ENCODE peak calls at places on chromosomes 5 and 9, in ten cellular contexts. X is psoas muscle, J is GM23338, C is breast epithelium, A is heart left ventricle, B is transverse colon, L is colonic mucosa, G is right lobe of liver, S is tibial artery, E is mammary epithelial cell. F is an unnamed sample.

GRCh38 chr5:195401-196160 is 4.3 kb downstream of the LRRC14B start:
- DNase-seq in A (no peak), G (no peak), S (peak; percentile 13), C (no peak), B (no peak), L (no peak), X (no peak), J (peak; percentile 45), E (no peak), F (no peak)

GRCh38 chr5:181041043-181041442 is 977 bp downstream of the BTNL9 start:
- DNase-seq in J (no peak), L (no peak), A (no peak), X (no peak), S (no peak), E (no peak), B (no peak), C (no peak), G (no peak), F (no peak)

GRCh38 chr9:126534431-126535186 is 79.1 kb upstream of the LMX1B start:
- DNase-seq in B (no peak), X (no peak), J (peak; percentile 71), L (no peak), E (no peak), C (no peak), G (no peak), S (no peak), A (no peak), F (no peak)

GRCh38 chr9:126329476-126330275 is 3.0 kb downstream of the MVB12B start:
- DNase-seq in L (no peak), A (no peak), X (peak; percentile 72), G (no peak), S (no peak), C (no peak), E (peak; percentile 32), B (peak; percentile 27), J (no peak), F (no peak)

GRCh38 chr9:103287361-103287760 is 292.2 kb downstream of the CYLC2 start:
- DNase-seq in B (no peak), S (no peak), A (no peak), J (no peak), C (no peak), G (no peak), X (no peak), E (no peak), L (no peak), F (no peak)

GRCh38 chr5:80937591-80937990 is 22.6 kb upstream of the RASGRF2 start:
- DNase-seq in A (no peak), S (no peak), J (no peak), L (no peak), C (no peak), E (no peak), G (no peak), B (no peak), X (no peak), F (peak; percentile 87)

GRCh38 chr9:99192786-99193465 is 28.8 kb downstream of the ALG2 start:
- DNase-seq in A (no peak), G (no peak), B (no peak), L (no peak), X (no peak), C (no peak), E (no peak), S (no peak), J (peak; percentile 55), F (peak; percentile 35)

GRCh38 chr9:34190996-34191892 is 12.4 kb downstream of the UBAP1 start:
- DNase-seq in C (no peak), S (no peak), B (no peak), L (no peak), J (peak; percentile 55), A (no peak), G (no peak), E (no peak), X (no peak), F (peak; percentile 65)

GRCh38 chr9:124805186-124805585 is 28.3 kb downstream of the OLFML2A start:
- DNase-seq in S (no peak), X (no peak), E (no peak), L (no peak), B (no peak), J (no peak), G (no peak), C (no peak), A (no peak), F (peak; percentile 18)

GRCh38 chr5:179238628-179238970 is 106.7 kb downstream of the ADAMTS2 start:
- DNase-seq in E (no peak), S (no peak), C (no peak), L (no peak), G (no peak), X (no peak), B (no peak), J (no peak), A (no peak), F (no peak)

GRCh38 chr5:10556893-10557746 is 6.8 kb upstream of the ANKRD33B start:
- DNase-seq in S (no peak), L (no peak), A (no peak), B (no peak), X (no peak), E (no peak), C (no peak), J (no peak), G (no peak), F (no peak)

GRCh38 chr5:10557747-10558295 is 6.0 kb upstream of the ANKRD33B start:
- DNase-seq in A (no peak), L (no peak), S (no peak), G (no peak), B (no peak), E (no peak), X (no peak), C (no peak), J (no peak), F (no peak)

GRCh38 chr5:10562202-10563131 is 1.4 kb upstream of the ANKRD33B start:
- DNase-seq in J (peak; percentile 49), G (no peak), S (no peak), E (no peak), L (no peak), C (no peak), B (no peak), X (no peak), A (no peak), F (no peak)

GRCh38 chr5:10559151-10559550 is 4.7 kb upstream of the ANKRD33B start:
- DNase-seq in E (no peak), C (no peak), G (no peak), S (no peak), J (no peak), A (no peak), X (no peak), L (no peak), B (no peak), F (no peak)

GRCh38 chr5:10559883-10560282 is 4.0 kb upstream of the ANKRD33B start:
- DNase-seq in C (no peak), G (no peak), B (no peak), E (no peak), A (no peak), L (no peak), X (no peak), J (no peak), S (no peak), F (no peak)
- H3K4me1 ChIP-seq in C (no peaks in the 10 kb centered on the region), G (no peaks in the 10 kb centered on the region), B (peaks cover 16% of the 10 kb centered on the region), E (peaks cover 25% of the 10 kb centered on the region), A (no peaks in the 10 kb centered on the region), L (no peaks in the 10 kb centered on the region), X (no peaks in the 10 kb centered on the region), J (peaks cover 6% of the 10 kb centered on the region), S (peaks cover 18% of the 10 kb centered on the region), F (peaks cover 11% of the 10 kb centered on the region)

GRCh38 chr9:96550659-96551058 is 69.0 kb downstream of the CDC14B start:
- DNase-seq in L (no peak), S (no peak), J (no peak), C (no peak), A (no peak), X (no peak), B (no peak), G (no peak), E (no peak), F (no peak)

GRCh38 chr9:96554801-96555566 is 64.7 kb downstream of the CDC14B start:
- DNase-seq in C (no peak), L (no peak), G (no peak), J (no peak), B (no peak), E (no peak), X (no peak), A (no peak), S (no peak), F (no peak)

GRCh38 chr9:96551403-96551802 is 68.2 kb downstream of the CDC14B start:
- DNase-seq in S (no peak), A (no peak), C (no peak), X (no peak), G (no peak), B (no peak), J (no peak), L (no peak), E (no peak), F (no peak)

GRCh38 chr9:96554326-96554725 is 65.3 kb downstream of the CDC14B start:
- DNase-seq in A (no peak), E (no peak), L (no peak), S (no peak), C (no peak), J (no peak), X (no peak), B (no peak), G (no peak), F (no peak)

GRCh38 chr9:96553070-96553469 is 66.6 kb downstream of the CDC14B start:
- DNase-seq in E (peak; percentile 73), L (no peak), X (no peak), A (no peak), B (no peak), C (no peak), S (no peak), J (no peak), G (no peak), F (no peak)
- H3K4me3 ChIP-seq in E (no peak overlapping the region), L (no peak overlapping the region), X (no peak overlapping the region), A (no peak overlapping the region), B (no peak overlapping the region), C (no peak overlapping the region), S (no peak overlapping the region), J (no peak overlapping the region), G (no peak overlapping the region), F (no peak overlapping the region)

DNA sequence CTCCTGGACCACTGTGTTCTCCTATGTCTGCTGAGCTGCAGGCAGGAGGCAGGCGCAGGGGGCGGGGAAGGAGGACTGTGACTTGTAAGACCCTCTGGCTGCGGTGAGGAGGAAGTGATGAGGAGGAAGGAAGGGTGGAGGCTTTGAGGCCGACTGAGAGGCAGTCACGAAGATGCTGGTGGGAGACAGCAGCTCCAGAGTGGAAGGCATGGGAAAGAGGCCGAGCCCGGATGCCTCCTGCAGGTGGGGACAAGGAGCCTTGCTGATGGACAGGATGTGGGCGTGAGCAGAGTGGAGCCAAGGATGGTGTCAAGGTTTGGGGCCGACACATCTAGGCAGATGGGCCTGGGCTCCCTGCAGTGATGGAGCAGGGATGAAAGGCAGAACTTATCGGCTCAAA is 74.3 kb upstream of the ICE1 start:
- DNase-seq in A (no peak), S (no peak), E (no peak), X (no peak), G (no peak), L (no peak), C (no peak), B (no peak), J (peak; percentile 11), F (no peak)
- TF ChIP-seq CTCF in A (no peak), S (no peak), E (no peak), X (no peak), G (no peak), L (no peak), C (no peak), B (no peak), J (peak; percentile 7), F (no peak)

DNA sequence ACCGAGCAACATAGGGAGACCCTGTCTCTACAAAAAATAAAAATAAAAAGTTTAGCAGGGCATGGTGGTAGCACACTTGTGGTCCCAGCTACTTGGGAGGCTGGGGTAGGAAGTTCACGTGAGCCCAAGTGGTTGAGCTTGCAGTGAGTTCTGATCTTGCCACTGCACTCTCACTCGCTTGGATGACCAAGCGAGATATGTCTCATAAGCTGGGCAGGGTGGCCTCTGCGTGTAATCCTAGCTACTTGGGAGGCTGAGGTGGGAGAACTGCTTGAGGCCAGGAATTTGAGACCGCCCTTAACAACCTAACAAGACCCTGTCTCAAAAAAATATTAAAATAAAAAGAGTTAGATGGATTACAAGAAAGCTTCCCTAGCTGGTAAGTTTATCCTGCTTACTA is 32.5 kb downstream of the RASA1 start:
- DNase-seq in E (no peak), A (no peak), J (no peak), B (no peak), X (no peak), L (no peak), C (no peak), G (no peak), S (no peak), F (no peak)
- H3K4me1 ChIP-seq in E (peaks cover 53% of the 10 kb centered on the region), A (peaks cover 5% of the 10 kb centered on the region), J (no peaks in the 10 kb centered on the region), B (peaks cover 18% of the 10 kb centered on the region), X (peaks cover 8% of the 10 kb centered on the region), L (peaks cover 5% of the 10 kb centered on the region), C (peaks cover 6% of the 10 kb centered on the region), G (no peaks in the 10 kb centered on the region), S (peaks cover 8% of the 10 kb centered on the region), F (peaks cover 3% of the 10 kb centered on the region)